ENCODE peak calls at places on chromosomes 3 and 15, in four cellular contexts. I is GM12878, R is K562, F is HepG2. Y is an unnamed sample.

GRCh38 chr3:37814547-37814946 is 47.1 kb upstream of the CTDSPL start:
- DNase-seq in F (no peak), I (no peak), R (no peak), Y (peak; percentile 26)

GRCh38 chr3:189363856-189364255 is 192.1 kb downstream of the TPRG1 start:
- DNase-seq in R (no peak), F (no peak), I (no peak), Y (no peak)

GRCh38 chr15:92808611-92809063 is 91.5 kb upstream of the CHD2 start:
- DNase-seq in R (no peak), I (no peak), F (no peak), Y (peak; percentile 73)

GRCh38 chr3:60573494-60573893 is 677.8 kb downstream of the FHIT start:
- DNase-seq in I (no peak), R (no peak), F (no peak), Y (no peak)

GRCh38 chr3:70889162-70890045 is 577.0 kb upstream of the MDFIC2 start:
- DNase-seq in I (no peak), F (no peak), R (no peak), Y (no peak)

GRCh38 chr15:77825143-77825542 is 192.4 kb upstream of the LINGO1 start:
- DNase-seq in I (no peak), F (no peak), R (no peak), Y (no peak)

GRCh38 chr3:22117751-22118346 is 366.8 kb upstream of the ZNF385D start:
- DNase-seq in F (peak; percentile 34), R (peak; percentile 47), I (no peak), Y (peak; percentile 6)

GRCh38 chr15:81257435-81257834 is 60.8 kb downstream of the IL16 start:
- DNase-seq in I (no peak), R (no peak), F (no peak), Y (no peak)

GRCh38 chr15:91183630-91184029 is 83.6 kb downstream of the SV2B start:
- DNase-seq in F (no peak), R (no peak), I (no peak), Y (no peak)

GRCh38 chr3:50830451-50830850 is 155.7 kb downstream of the DOCK3 start:
- DNase-seq in R (no peak), F (no peak), I (no peak), Y (no peak)
- TF ChIP-seq MXI1 in R (no peak), F (no peak), I (no peak), Y (no peak)

GRCh38 chr15:64386291-64386690 is 1.3 kb upstream of the TRIP4 start:
- DNase-seq in I (no peak), R (no peak), F (no peak), Y (no peak)

GRCh38 chr15:64383760-64384159 is 2.5 kb upstream of the PCLAF start:
- DNase-seq in I (no peak), F (no peak), R (no peak), Y (no peak)

DNA sequence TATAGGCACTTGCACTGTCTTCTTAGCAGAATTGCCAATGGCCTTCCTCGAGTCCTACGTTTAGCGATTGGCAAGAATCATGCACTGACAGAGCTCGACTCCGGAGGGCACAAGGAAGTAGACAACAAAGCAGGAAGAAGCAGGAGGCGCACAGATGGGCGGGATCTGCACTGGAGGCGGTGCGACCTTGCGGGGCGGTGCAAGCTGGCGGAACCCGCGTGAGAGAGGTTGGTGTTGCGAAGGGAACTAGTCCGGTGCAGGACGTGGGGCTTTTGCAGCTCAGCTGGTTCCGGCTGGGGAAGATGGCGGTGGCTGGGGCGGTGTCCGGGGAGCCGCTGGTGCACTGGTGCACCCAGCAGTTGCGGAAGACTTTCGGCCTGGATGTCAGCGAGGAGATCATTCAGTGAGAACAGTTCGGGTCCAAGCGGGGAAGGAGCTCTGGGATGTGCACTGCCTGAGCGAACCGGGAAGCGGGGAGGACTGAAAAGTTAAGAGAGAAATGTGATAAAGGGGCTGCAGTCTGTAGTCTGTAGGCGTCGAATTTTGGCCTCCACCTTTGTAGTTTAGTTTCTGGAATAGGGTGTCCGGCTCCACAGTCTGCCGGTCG is at the start of gene TRIP4:
- DNase-seq in R (peak; percentile 97), I (peak; percentile 92), F (peak; percentile 93), Y (peak; percentile 92)
- TF ChIP-seq REST in R (peak; percentile 81), I (peak; percentile 56), F (no peak), Y (peak; percentile 83)

DNA sequence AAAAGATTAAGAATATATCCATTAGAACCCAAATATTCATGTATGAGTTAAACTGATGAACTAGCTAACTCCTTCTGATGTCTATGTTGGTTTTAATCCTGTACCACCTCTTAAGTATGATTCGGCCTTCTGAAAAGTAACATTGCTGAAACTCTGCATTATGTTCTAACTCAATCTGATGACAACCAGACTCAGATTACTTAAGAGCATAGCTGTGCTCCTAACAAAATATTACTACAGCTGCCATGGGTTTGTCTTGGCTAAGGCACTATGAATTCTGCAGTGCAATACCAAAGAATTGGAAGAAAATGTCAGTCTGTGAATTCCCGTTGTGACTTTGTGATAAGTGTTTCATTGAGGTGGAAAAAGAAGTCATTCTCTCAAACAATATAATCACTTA is 224.4 kb downstream of the ZMAT3 start:
- DNase-seq in I (no peak), R (no peak), F (no peak), Y (no peak)
- TF ChIP-seq MXI1 in I (no peak), R (no peak), F (no peak), Y (no peak)

DNA sequence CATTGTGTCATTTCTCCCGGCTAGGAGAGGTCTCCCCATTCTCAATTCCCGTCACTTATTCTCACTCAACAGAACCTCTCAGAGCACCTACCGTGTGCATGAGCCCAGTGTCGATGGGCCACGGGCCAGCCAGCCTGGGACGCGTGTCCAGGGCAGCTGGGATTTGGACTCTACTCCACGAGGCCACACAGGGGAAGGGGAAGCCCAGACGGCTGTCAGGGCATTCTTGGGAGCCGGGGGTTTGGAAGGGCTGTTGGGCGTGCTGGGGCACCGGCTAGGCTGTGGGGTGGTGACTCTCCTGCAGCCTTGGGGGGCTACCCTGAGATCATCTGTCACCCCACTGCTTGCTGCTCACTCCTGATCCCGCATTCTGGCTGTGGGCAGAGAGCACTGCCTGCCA is 41.7 kb upstream of the PCSK6 start:
- DNase-seq in R (no peak), F (no peak), I (no peak), Y (no peak)
- TF ChIP-seq REST in R (no peak), F (no peak), I (no peak), Y (no peak)

Y was measured in SK-N-SH.